ENCODE peak calls at places on chromosomes 4 and X, in ten cellular contexts. One of them, this sample, is unnamed.

GRCh38 chrX:118780915-118781314 is 42.7 kb upstream of the ZCCHC12 start:
- DNase-seq in chondrocyte: no peak
- DNase-seq in endothelial cell: no peak
- DNase-seq in uterus: peak
- DNase-seq in activated CD8-positive, alpha-beta T cell treated with anti-CD3 and anti-CD28 coated beads for 36 hours: no peak
- DNase-seq in nephron progenitor cell: no peak
- DNase-seq in IMR-90: peak
- DNase-seq in WTC11: no peak
- DNase-seq in fibroblast of lung: peak
- DNase-seq in epithelial cell of esophagus: no peak
- DNase-seq in this sample: no peak

GRCh38 chr4:38190717-38191178 is 230.6 kb downstream of the PTTG2 start:
- DNase-seq in fibroblast of lung: peak
- DNase-seq in activated CD8-positive, alpha-beta T cell treated with anti-CD3 and anti-CD28 coated beads for 36 hours: no peak
- DNase-seq in uterus: no peak
- DNase-seq in nephron progenitor cell: peak
- DNase-seq in IMR-90: peak
- DNase-seq in chondrocyte: no peak
- DNase-seq in epithelial cell of esophagus: no peak
- DNase-seq in WTC11: no peak
- DNase-seq in endothelial cell: no peak
- DNase-seq in this sample: no peak

GRCh38 chr4:69120869-69121268 is 24.6 kb downstream of the UGT2B7 start:
- DNase-seq in IMR-90: peak
- DNase-seq in fibroblast of lung: no peak
- DNase-seq in epithelial cell of esophagus: peak
- DNase-seq in activated CD8-positive, alpha-beta T cell treated with anti-CD3 and anti-CD28 coated beads for 36 hours: no peak
- DNase-seq in endothelial cell: no peak
- DNase-seq in chondrocyte: no peak
- DNase-seq in uterus: no peak
- DNase-seq in nephron progenitor cell: no peak
- DNase-seq in WTC11: no peak
- DNase-seq in this sample: no peak

GRCh38 chr4:81521708-81522107 is 50.0 kb upstream of the RASGEF1B start:
- DNase-seq in endothelial cell: no peak
- DNase-seq in epithelial cell of esophagus: no peak
- DNase-seq in fibroblast of lung: no peak
- DNase-seq in nephron progenitor cell: no peak
- DNase-seq in uterus: no peak
- DNase-seq in activated CD8-positive, alpha-beta T cell treated with anti-CD3 and anti-CD28 coated beads for 36 hours: no peak
- DNase-seq in chondrocyte: no peak
- DNase-seq in IMR-90: no peak
- DNase-seq in WTC11: no peak
- DNase-seq in this sample: no peak

GRCh38 chrX:141917801-141918200 is 14.1 kb downstream of the MAGEC1 start:
- DNase-seq in WTC11: no peak
- DNase-seq in IMR-90: no peak
- DNase-seq in uterus: no peak
- DNase-seq in fibroblast of lung: no peak
- DNase-seq in nephron progenitor cell: no peak
- DNase-seq in activated CD8-positive, alpha-beta T cell treated with anti-CD3 and anti-CD28 coated beads for 36 hours: no peak
- DNase-seq in epithelial cell of esophagus: no peak
- DNase-seq in endothelial cell: no peak
- DNase-seq in chondrocyte: no peak
- DNase-seq in this sample: no peak

GRCh38 chr4:66653937-66654336 is 891.4 kb downstream of the CENPC start:
- DNase-seq in endothelial cell: no peak
- DNase-seq in fibroblast of lung: no peak
- DNase-seq in activated CD8-positive, alpha-beta T cell treated with anti-CD3 and anti-CD28 coated beads for 36 hours: no peak
- DNase-seq in nephron progenitor cell: no peak
- DNase-seq in WTC11: no peak
- DNase-seq in IMR-90: no peak
- DNase-seq in uterus: no peak
- DNase-seq in epithelial cell of esophagus: no peak
- DNase-seq in chondrocyte: no peak
- DNase-seq in this sample: no peak

GRCh38 chr4:17846256-17846655 is 35.5 kb downstream of the NCAPG start:
- DNase-seq in activated CD8-positive, alpha-beta T cell treated with anti-CD3 and anti-CD28 coated beads for 36 hours: no peak
- DNase-seq in uterus: no peak
- DNase-seq in IMR-90: peak
- DNase-seq in fibroblast of lung: no peak
- DNase-seq in endothelial cell: no peak
- DNase-seq in chondrocyte: no peak
- DNase-seq in nephron progenitor cell: no peak
- DNase-seq in WTC11: no peak
- DNase-seq in epithelial cell of esophagus: peak
- DNase-seq in this sample: no peak

GRCh38 chrX:107505223-107505622 is 55.8 kb downstream of the FRMPD3 start:
- DNase-seq in WTC11: no peak
- DNase-seq in IMR-90: no peak
- DNase-seq in epithelial cell of esophagus: no peak
- DNase-seq in nephron progenitor cell: no peak
- DNase-seq in endothelial cell: no peak
- DNase-seq in uterus: no peak
- DNase-seq in chondrocyte: no peak
- DNase-seq in fibroblast of lung: no peak
- DNase-seq in activated CD8-positive, alpha-beta T cell treated with anti-CD3 and anti-CD28 coated beads for 36 hours: no peak
- DNase-seq in this sample: no peak

GRCh38 chr4:143046454-143046853 is 138.3 kb upstream of the USP38 start:
- DNase-seq in uterus: no peak
- DNase-seq in fibroblast of lung: no peak
- DNase-seq in IMR-90: no peak
- DNase-seq in WTC11: no peak
- DNase-seq in endothelial cell: no peak
- DNase-seq in nephron progenitor cell: no peak
- DNase-seq in activated CD8-positive, alpha-beta T cell treated with anti-CD3 and anti-CD28 coated beads for 36 hours: no peak
- DNase-seq in chondrocyte: no peak
- DNase-seq in epithelial cell of esophagus: no peak
- DNase-seq in this sample: no peak

GRCh38 chr4:173367285-173367684 is 3.5 kb upstream of the SAP30 start:
- DNase-seq in endothelial cell: no peak
- DNase-seq in IMR-90: peak
- DNase-seq in fibroblast of lung: peak
- DNase-seq in epithelial cell of esophagus: peak
- DNase-seq in chondrocyte: no peak
- DNase-seq in activated CD8-positive, alpha-beta T cell treated with anti-CD3 and anti-CD28 coated beads for 36 hours: no peak
- DNase-seq in nephron progenitor cell: no peak
- DNase-seq in uterus: no peak
- DNase-seq in WTC11: no peak
- DNase-seq in this sample: no peak

DNA sequence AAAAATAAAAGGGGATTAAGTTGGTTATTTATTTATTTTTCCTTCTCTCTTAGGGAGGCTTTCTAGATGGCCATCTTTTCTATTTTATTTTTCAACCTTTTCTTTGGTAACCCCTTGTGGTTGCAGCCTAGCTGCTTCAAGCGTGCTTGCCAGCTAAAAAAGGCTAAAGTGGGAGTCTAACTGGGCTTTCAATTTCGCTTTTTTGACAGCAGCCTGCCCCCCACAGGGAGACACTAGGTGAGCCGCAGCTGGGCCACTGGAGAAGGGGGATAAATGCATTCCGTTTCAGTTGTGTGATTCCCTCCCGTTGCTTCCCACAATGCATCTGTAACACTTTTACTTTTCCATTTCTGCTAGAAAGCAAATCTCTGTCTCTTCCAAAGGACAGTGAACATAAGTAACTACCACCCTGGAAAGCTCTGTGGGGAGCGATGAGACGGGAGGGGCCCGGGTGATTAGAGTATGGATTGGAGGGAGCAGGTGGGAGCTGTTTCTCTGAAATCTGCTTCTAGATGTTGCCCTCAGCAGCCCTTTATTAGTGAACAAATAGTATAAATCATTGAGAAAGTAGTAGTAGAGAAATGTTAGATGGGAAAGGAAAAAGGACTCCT is 86.2 kb upstream of the RAPGEF2 start:
- DNase-seq in endothelial cell: no peak
- DNase-seq in uterus: no peak
- DNase-seq in fibroblast of lung: peak
- DNase-seq in WTC11: peak
- DNase-seq in activated CD8-positive, alpha-beta T cell treated with anti-CD3 and anti-CD28 coated beads for 36 hours: no peak
- DNase-seq in chondrocyte: no peak
- DNase-seq in IMR-90: peak
- DNase-seq in epithelial cell of esophagus: no peak
- DNase-seq in nephron progenitor cell: peak
- DNase-seq in this sample: no peak
- TF ChIP-seq CTCF in endothelial cell: no peak
- TF ChIP-seq CTCF in uterus: no peak
- TF ChIP-seq CTCF in fibroblast of lung: no peak
- TF ChIP-seq CTCF in WTC11: no peak
- TF ChIP-seq CTCF in activated CD8-positive, alpha-beta T cell treated with anti-CD3 and anti-CD28 coated beads for 36 hours: no peak
- TF ChIP-seq CTCF in chondrocyte: peak
- TF ChIP-seq CTCF in IMR-90: peak
- TF ChIP-seq CTCF in epithelial cell of esophagus: no peak
- TF ChIP-seq CTCF in nephron progenitor cell: no peak
- TF ChIP-seq CTCF in this sample: no peak

GRCh38 chrX:72051589-72051988 is 80.1 kb downstream of the RTL5 start:
- DNase-seq in uterus: no peak
- DNase-seq in WTC11: no peak
- DNase-seq in fibroblast of lung: no peak
- DNase-seq in epithelial cell of esophagus: no peak
- DNase-seq in IMR-90: no peak
- DNase-seq in chondrocyte: peak
- DNase-seq in activated CD8-positive, alpha-beta T cell treated with anti-CD3 and anti-CD28 coated beads for 36 hours: no peak
- DNase-seq in endothelial cell: no peak
- DNase-seq in nephron progenitor cell: no peak
- DNase-seq in this sample: no peak

GRCh38 chrX:72046447-72046846 is 85.3 kb downstream of the RTL5 start:
- DNase-seq in epithelial cell of esophagus: no peak
- DNase-seq in activated CD8-positive, alpha-beta T cell treated with anti-CD3 and anti-CD28 coated beads for 36 hours: no peak
- DNase-seq in IMR-90: no peak
- DNase-seq in fibroblast of lung: no peak
- DNase-seq in endothelial cell: no peak
- DNase-seq in chondrocyte: peak
- DNase-seq in uterus: no peak
- DNase-seq in nephron progenitor cell: no peak
- DNase-seq in WTC11: no peak
- DNase-seq in this sample: no peak

GRCh38 chrX:72045552-72046277 is 86.0 kb downstream of the RTL5 start:
- DNase-seq in WTC11: peak
- DNase-seq in uterus: peak
- DNase-seq in epithelial cell of esophagus: peak
- DNase-seq in nephron progenitor cell: no peak
- DNase-seq in chondrocyte: peak
- DNase-seq in fibroblast of lung: no peak
- DNase-seq in IMR-90: no peak
- DNase-seq in activated CD8-positive, alpha-beta T cell treated with anti-CD3 and anti-CD28 coated beads for 36 hours: no peak
- DNase-seq in endothelial cell: no peak
- DNase-seq in this sample: no peak

GRCh38 chrX:72050011-72050410 is 81.7 kb downstream of the RTL5 start:
- DNase-seq in nephron progenitor cell: no peak
- DNase-seq in chondrocyte: peak
- DNase-seq in endothelial cell: no peak
- DNase-seq in fibroblast of lung: no peak
- DNase-seq in uterus: no peak
- DNase-seq in epithelial cell of esophagus: no peak
- DNase-seq in IMR-90: no peak
- DNase-seq in WTC11: no peak
- DNase-seq in activated CD8-positive, alpha-beta T cell treated with anti-CD3 and anti-CD28 coated beads for 36 hours: no peak
- DNase-seq in this sample: no peak

GRCh38 chrX:72048515-72049455 is 82.9 kb downstream of the RTL5 start:
- DNase-seq in epithelial cell of esophagus: no peak
- DNase-seq in endothelial cell: no peak
- DNase-seq in activated CD8-positive, alpha-beta T cell treated with anti-CD3 and anti-CD28 coated beads for 36 hours: peak
- DNase-seq in WTC11: peak
- DNase-seq in chondrocyte: peak
- DNase-seq in IMR-90: no peak
- DNase-seq in uterus: no peak
- DNase-seq in nephron progenitor cell: no peak
- DNase-seq in fibroblast of lung: no peak
- DNase-seq in this sample: no peak
- TF ChIP-seq CTCF in epithelial cell of esophagus: no peak
- TF ChIP-seq CTCF in endothelial cell: no peak
- TF ChIP-seq CTCF in activated CD8-positive, alpha-beta T cell treated with anti-CD3 and anti-CD28 coated beads for 36 hours: no peak
- TF ChIP-seq CTCF in WTC11: no peak
- TF ChIP-seq CTCF in chondrocyte: no peak
- TF ChIP-seq CTCF in IMR-90: no peak
- TF ChIP-seq CTCF in uterus: no peak
- TF ChIP-seq CTCF in nephron progenitor cell: no peak
- TF ChIP-seq CTCF in fibroblast of lung: no peak
- TF ChIP-seq CTCF in this sample: no peak

GRCh38 chr4:47929682-47930201 is 15.4 kb upstream of the NFXL1 start:
- DNase-seq in epithelial cell of esophagus: no peak
- DNase-seq in WTC11: no peak
- DNase-seq in chondrocyte: no peak
- DNase-seq in activated CD8-positive, alpha-beta T cell treated with anti-CD3 and anti-CD28 coated beads for 36 hours: no peak
- DNase-seq in IMR-90: no peak
- DNase-seq in fibroblast of lung: no peak
- DNase-seq in endothelial cell: no peak
- DNase-seq in nephron progenitor cell: no peak
- DNase-seq in uterus: no peak
- DNase-seq in this sample: no peak

GRCh38 chr4:47930971-47931804 is 16.8 kb upstream of the NFXL1 start:
- DNase-seq in chondrocyte: no peak
- DNase-seq in uterus: no peak
- DNase-seq in epithelial cell of esophagus: peak
- DNase-seq in nephron progenitor cell: no peak
- DNase-seq in WTC11: no peak
- DNase-seq in endothelial cell: no peak
- DNase-seq in IMR-90: peak
- DNase-seq in activated CD8-positive, alpha-beta T cell treated with anti-CD3 and anti-CD28 coated beads for 36 hours: no peak
- DNase-seq in fibroblast of lung: peak
- DNase-seq in this sample: no peak

DNA sequence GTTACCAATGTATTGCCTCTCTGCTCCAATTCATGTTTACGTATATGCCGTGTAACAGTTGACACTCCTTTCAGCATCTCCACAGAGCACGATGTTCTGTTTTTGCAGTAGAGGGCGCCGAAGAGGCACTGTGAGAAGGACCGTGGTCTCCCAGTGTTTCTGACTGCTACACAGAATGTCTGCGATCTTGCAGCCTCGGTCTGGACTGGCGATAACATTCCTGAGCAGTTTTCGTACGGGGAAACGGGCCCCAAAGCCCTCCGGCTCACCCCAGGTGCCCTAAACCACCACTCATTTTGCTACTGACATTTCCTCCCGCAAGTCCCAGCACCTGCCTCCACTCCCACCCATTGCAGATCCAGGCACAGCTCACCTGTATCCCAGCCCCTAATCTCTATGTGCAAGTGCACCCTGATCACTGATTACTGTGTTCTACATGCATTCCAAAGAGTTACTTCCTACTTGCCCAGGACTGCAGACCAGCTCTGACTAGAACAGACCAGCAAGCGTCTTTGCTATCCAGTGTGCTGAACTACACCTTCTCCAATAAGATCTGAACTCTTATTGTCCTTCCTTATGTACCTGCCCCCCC is 12.4 kb upstream of the NFXL1 start:
- DNase-seq in uterus: peak
- DNase-seq in epithelial cell of esophagus: peak
- DNase-seq in IMR-90: peak
- DNase-seq in nephron progenitor cell: peak
- DNase-seq in activated CD8-positive, alpha-beta T cell treated with anti-CD3 and anti-CD28 coated beads for 36 hours: peak
- DNase-seq in WTC11: peak
- DNase-seq in chondrocyte: no peak
- DNase-seq in endothelial cell: peak
- DNase-seq in fibroblast of lung: peak
- DNase-seq in this sample: no peak
- TF ChIP-seq CTCF in uterus: peak
- TF ChIP-seq CTCF in epithelial cell of esophagus: peak
- TF ChIP-seq CTCF in IMR-90: peak
- TF ChIP-seq CTCF in nephron progenitor cell: peak
- TF ChIP-seq CTCF in activated CD8-positive, alpha-beta T cell treated with anti-CD3 and anti-CD28 coated beads for 36 hours: peak
- TF ChIP-seq CTCF in WTC11: peak
- TF ChIP-seq CTCF in chondrocyte: peak
- TF ChIP-seq CTCF in endothelial cell: peak
- TF ChIP-seq CTCF in fibroblast of lung: peak
- TF ChIP-seq CTCF in this sample: no peak

GRCh38 chrX:30935985-30936384 is 46.9 kb upstream of the TAB3 start:
- DNase-seq in chondrocyte: no peak
- DNase-seq in activated CD8-positive, alpha-beta T cell treated with anti-CD3 and anti-CD28 coated beads for 36 hours: no peak
- DNase-seq in fibroblast of lung: peak
- DNase-seq in uterus: no peak
- DNase-seq in nephron progenitor cell: peak
- DNase-seq in endothelial cell: peak
- DNase-seq in WTC11: peak
- DNase-seq in IMR-90: peak
- DNase-seq in epithelial cell of esophagus: peak
- DNase-seq in this sample: no peak
- TF ChIP-seq CTCF in chondrocyte: peak
- TF ChIP-seq CTCF in activated CD8-positive, alpha-beta T cell treated with anti-CD3 and anti-CD28 coated beads for 36 hours: no peak
- TF ChIP-seq CTCF in fibroblast of lung: no peak
- TF ChIP-seq CTCF in uterus: no peak
- TF ChIP-seq CTCF in nephron progenitor cell: no peak
- TF ChIP-seq CTCF in endothelial cell: no peak
- TF ChIP-seq CTCF in WTC11: no peak
- TF ChIP-seq CTCF in IMR-90: no peak
- TF ChIP-seq CTCF in epithelial cell of esophagus: peak
- TF ChIP-seq CTCF in this sample: no peak

This sample was measured in activated B cell treated with CpG ODN at 0.5 μM for 24 hours.